ENCODE peak calls at places on chromosome 11, in seven cellular contexts. C is neural progenitor cell, V is tibial artery, B is ascending aorta, X is psoas muscle, J is heart left ventricle, Q is K562. I is an unnamed sample.
A peak's percentile ranks its signal among the peaks of the same experiment; 100 is the strongest.

GRCh38 chr11:5107285-5107684 is 30.9 kb downstream of the OR52A5 start:
- DNase-seq in Q (peak; percentile 68), B (no peak), V (no peak), J (no peak), C (no peak), X (no peak), I (no peak)

GRCh38 chr11:102414559-102414958 is 38.0 kb downstream of the TMEM123 start:
- DNase-seq in V (no peak), Q (no peak), X (no peak), J (no peak), C (no peak), B (no peak), I (no peak)

GRCh38 chr11:13692172-13692571 is 23.7 kb downstream of the FAR1 start:
- DNase-seq in X (no peak), B (no peak), Q (no peak), J (no peak), V (no peak), C (no peak), I (no peak)

GRCh38 chr11:66694732-66695207 is 17.1 kb upstream of the RBM4B start:
- DNase-seq in C (peak; percentile 97), Q (peak; percentile 95), B (peak; percentile 50), X (peak; percentile 91), V (peak; percentile 93), J (peak; percentile 91), I (peak; percentile 98)

GRCh38 chr11:43575931-43576833 is 104.4 kb upstream of the HSD17B12 start:
- DNase-seq in C (no peak), X (no peak), V (no peak), B (no peak), J (no peak), Q (no peak), I (no peak)

GRCh38 chr11:122186439-122187080 is 70.5 kb upstream of the BLID start:
- DNase-seq in J (no peak), Q (no peak), C (no peak), B (no peak), V (peak; percentile 24), X (no peak), I (peak; percentile 99)

GRCh38 chr11:115606223-115607220 is 102.3 kb upstream of the CADM1 start:
- DNase-seq in C (no peak), B (no peak), V (no peak), J (peak; percentile 84), X (no peak), Q (no peak), I (peak; percentile 11)

GRCh38 chr11:57937431-57937830 is 86.2 kb upstream of the OR9Q1 start:
- DNase-seq in Q (no peak), X (no peak), J (no peak), B (no peak), C (no peak), V (no peak), I (no peak)

GRCh38 chr11:134330611-134331564 is 900 bp upstream of the GLB1L2 start:
- DNase-seq in X (no peak), C (peak; percentile 59), B (no peak), Q (no peak), V (no peak), J (no peak), I (no peak)

GRCh38 chr11:57213282-57214086 is 23.6 kb downstream of the APLNR start:
- DNase-seq in X (no peak), J (peak; percentile 38), Q (peak; percentile 20), C (peak; percentile 97), B (no peak), V (no peak), I (no peak)

GRCh38 chr11:39786281-39786680 is 1673.2 kb downstream of the LRRC4C start:
- DNase-seq in B (no peak), X (no peak), C (no peak), V (no peak), Q (no peak), J (no peak), I (no peak)

DNA sequence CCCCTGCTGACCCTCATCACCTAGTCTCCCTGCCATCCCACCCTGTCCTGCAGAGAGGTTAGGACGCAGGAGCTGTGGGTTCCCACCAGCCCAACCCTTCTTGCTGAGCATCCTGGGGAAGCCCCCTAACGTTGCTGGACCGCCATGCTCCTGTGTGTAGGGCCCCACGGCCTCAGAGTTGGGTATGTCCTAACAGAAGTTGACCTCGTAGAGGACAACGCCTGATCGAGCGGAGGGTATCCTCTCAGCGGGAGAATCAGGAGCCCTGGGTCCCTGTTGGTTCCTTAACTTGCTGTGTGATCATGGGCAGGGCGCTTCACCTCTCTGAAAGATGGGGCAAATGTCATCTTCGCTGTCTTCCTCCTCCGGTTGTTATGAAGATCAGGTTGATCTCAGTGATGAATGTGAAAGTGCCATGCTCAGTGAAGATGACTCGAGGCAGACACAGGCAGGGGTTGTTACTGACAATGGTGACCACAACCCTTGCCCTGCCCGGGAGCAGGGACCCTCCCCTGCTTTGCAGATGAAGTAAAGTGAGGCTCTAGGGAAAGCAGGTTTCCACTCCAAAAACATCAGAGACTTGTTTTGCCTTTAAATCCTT is 19.3 kb upstream of the CD5 start:
- DNase-seq in J (no peak), V (no peak), C (no peak), X (no peak), Q (no peak), B (no peak), I (no peak)
- H3K4me3 ChIP-seq in J (no peak overlapping the region), V (no peak overlapping the region), C (no peak overlapping the region), X (no peak overlapping the region), Q (no peak overlapping the region), B (no peak overlapping the region), I (no peak overlapping the region)

GRCh38 chr11:64893194-64894069 is 15.0 kb upstream of the EHD1 start:
- DNase-seq in V (no peak), C (no peak), X (no peak), Q (no peak), J (peak; percentile 27), B (no peak), I (no peak)
- TF ChIP-seq CTCF in V (no peak), C (no peak), X (no peak), Q (no peak), J (no peak), B (no peak), I (no peak)

DNA sequence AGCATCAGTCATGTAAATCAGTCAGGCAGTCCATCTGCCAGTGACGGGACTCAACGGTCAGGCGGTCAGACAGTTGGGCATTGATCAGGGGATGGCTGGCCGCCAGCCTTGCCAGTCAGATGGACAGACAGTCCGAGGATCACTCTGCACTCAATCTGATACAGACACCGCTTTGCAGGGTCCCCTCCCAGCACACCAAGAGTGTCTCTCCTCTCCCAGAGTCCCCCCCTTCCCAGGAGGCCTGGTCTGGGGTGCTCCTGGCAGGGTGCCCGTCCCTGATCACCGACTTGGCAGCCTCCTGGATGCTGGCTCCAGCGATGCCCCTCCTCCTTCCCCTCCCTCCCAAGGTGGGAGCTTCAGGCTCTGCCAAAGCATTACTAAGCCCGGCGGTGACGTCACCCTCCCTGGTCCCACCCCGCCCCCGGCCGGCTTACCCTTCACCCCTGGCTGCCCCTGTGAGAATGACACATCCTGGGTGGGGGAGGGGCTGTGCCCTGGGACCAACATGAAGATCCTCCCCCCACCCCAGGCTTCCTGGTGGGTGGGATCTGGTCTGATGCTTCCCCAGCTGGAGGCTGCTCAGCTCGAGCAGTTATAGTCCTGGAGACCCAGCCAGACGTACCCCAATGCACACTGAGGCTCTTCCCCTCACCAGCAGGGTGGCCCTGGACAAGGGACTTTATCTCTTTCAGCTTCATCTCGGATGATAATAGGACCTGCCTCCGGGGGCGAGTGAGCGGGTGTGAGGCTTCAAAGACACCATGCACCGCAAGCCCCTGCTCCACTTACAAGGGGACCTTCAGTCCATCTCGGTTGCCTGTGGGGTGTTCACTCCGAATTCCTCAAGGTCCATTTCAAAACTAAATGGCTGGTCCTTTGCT is 69.2 kb downstream of the CD82 start:
- DNase-seq in X (peak; percentile 78), V (peak; percentile 54), C (peak; percentile 56), B (no peak), J (peak; percentile 82), Q (peak; percentile 69), I (peak; percentile 56)
- H3K4me3 ChIP-seq in X (no peak overlapping the region), V (peak overlapping the region; percentile 15), C (no peak overlapping the region), B (no peak overlapping the region), J (no peak overlapping the region), Q (no peak overlapping the region), I (no peak overlapping the region)

GRCh38 chr11:123707606-123708205 is 33.8 kb downstream of the ZNF202 start:
- DNase-seq in B (no peak), C (peak; percentile 79), J (peak; percentile 40), Q (peak; percentile 72), X (no peak), V (no peak), I (peak; percentile 62)
- TF ChIP-seq CTCF in B (peak; percentile 11), C (peak; percentile 97), J (peak; percentile 75), Q (peak; percentile 72), X (peak; percentile 85), V (no peak), I (peak; percentile 74)

GRCh38 chr11:8268530-8269461 is 5.1 kb upstream of the LMO1 start:
- DNase-seq in C (peak; percentile 80), V (no peak), Q (no peak), X (no peak), B (no peak), J (no peak), I (no peak)
- H3K4me3 ChIP-seq in C (peak overlapping the region; percentile 73), V (peak overlapping the region; percentile 41), Q (no peak overlapping the region), X (peak overlapping the region; percentile 67), B (peak overlapping the region; percentile 71), J (peak overlapping the region; percentile 48), I (no peak overlapping the region)

GRCh38 chr11:62881579-62882427 is 1.1 kb downstream of the SLC3A2 start:
- DNase-seq in B (peak; percentile 83), C (peak; percentile 92), J (peak; percentile 93), Q (peak; percentile 98), X (peak; percentile 97), V (peak; percentile 98), I (peak; percentile 99)
- TF ChIP-seq CTCF in B (no peak), C (no peak), J (no peak), Q (no peak), X (no peak), V (no peak), I (no peak)

GRCh38 chr11:120290945-120291344 is 34.2 kb upstream of the TLCD5 start:
- DNase-seq in X (no peak), B (no peak), J (no peak), Q (no peak), V (no peak), C (no peak), I (no peak)
- H3K4me3 ChIP-seq in X (no peak overlapping the region), B (no peak overlapping the region), J (no peak overlapping the region), Q (no peak overlapping the region), V (no peak overlapping the region), C (no peak overlapping the region), I (no peak overlapping the region)

GRCh38 chr11:20874358-20874757 is 205.0 kb downstream of the NELL1 start:
- DNase-seq in J (no peak), X (no peak), B (no peak), Q (no peak), V (no peak), C (no peak), I (no peak)
- TF ChIP-seq CTCF in J (no peak), X (no peak), B (no peak), Q (no peak), V (no peak), C (peak; percentile 17), I (no peak)

DNA sequence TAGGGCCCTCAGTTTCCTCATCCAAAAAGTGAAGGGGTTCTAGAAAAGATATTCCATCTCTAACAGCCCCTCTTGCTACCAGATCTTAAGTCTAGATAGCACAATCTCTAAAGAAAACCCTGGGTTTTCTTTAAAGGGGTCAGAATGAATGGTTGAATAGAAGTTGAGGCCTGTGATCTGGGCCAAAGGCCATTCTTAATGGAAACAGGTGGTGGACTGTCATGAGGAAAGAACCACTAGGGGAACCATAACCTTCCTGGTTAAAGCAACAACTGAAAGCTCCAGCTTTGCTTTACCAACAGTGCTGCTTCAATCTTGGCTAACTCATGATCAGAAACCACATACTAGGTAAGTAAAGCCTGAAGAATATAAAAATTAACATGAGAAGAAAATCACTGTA is 1.8 kb downstream of the CELF1 start:
- DNase-seq in C (peak; percentile 63), V (no peak), B (no peak), J (no peak), X (no peak), Q (peak; percentile 64), I (peak; percentile 36)
- H3K4me3 ChIP-seq in C (peak overlapping the region; percentile 89), V (peak overlapping the region; percentile 97), B (peak overlapping the region; percentile 91), J (peak overlapping the region; percentile 92), X (peak overlapping the region; percentile 81), Q (peak overlapping the region; percentile 100), I (peak overlapping the region; percentile 95)

I was measured in fibroblast of villous mesenchyme.